ENCODE peak calls at places on chromosomes 3 and 15, in nine cellular contexts. A is heart right ventricle, F is ovary, X is neural progenitor cell, W is A549, O is testis, E is Peyer's patch, R is dorsolateral prefrontal cortex, Q is AG09309. Z is an unnamed sample.

GRCh38 chr3:29176501-29176900 is 104.4 kb upstream of the RBMS3 start:
- DNase-seq in X (peak), Q (no peak), E (no peak), O (peak), F (no peak), R (no peak), A (peak), W (no peak), Z (no peak)

GRCh38 chr3:154018100-154018696 is 103.0 kb upstream of the ARHGEF26 start:
- DNase-seq in R (no peak), X (peak), Q (no peak), E (peak), W (peak), A (no peak), O (peak), F (no peak), Z (peak)

GRCh38 chr3:126033051-126033745 is 50.7 kb downstream of the SLC41A3 start:
- DNase-seq in X (no peak), F (no peak), Q (no peak), E (no peak), O (no peak), A (no peak), W (no peak), R (no peak), Z (no peak)

GRCh38 chr3:124292329-124292728 is 300.4 kb upstream of the ROPN1 start:
- DNase-seq in E (no peak), R (no peak), Q (no peak), F (no peak), X (no peak), W (no peak), O (no peak), A (no peak), Z (peak)

GRCh38 chr3:152428577-152428976 is 159.8 kb downstream of the MBNL1 start:
- DNase-seq in E (no peak), A (no peak), O (no peak), F (no peak), X (no peak), R (no peak), Q (no peak), W (no peak), Z (no peak)

GRCh38 chr15:39640665-39641064 is 59.8 kb downstream of the THBS1 start:
- DNase-seq in E (no peak), A (no peak), X (no peak), O (no peak), W (no peak), R (no peak), Q (no peak), F (no peak), Z (peak)

GRCh38 chr15:78415284-78415683 is 22.7 kb upstream of the IREB2 start:
- DNase-seq in F (no peak), Q (no peak), W (peak), E (no peak), X (peak), O (no peak), A (no peak), R (no peak), Z (no peak)

GRCh38 chr15:68479406-68479805 is 47.4 kb upstream of the ITGA11 start:
- DNase-seq in A (peak), X (no peak), Q (peak), F (peak), W (no peak), E (no peak), R (no peak), O (no peak), Z (peak)

DNA sequence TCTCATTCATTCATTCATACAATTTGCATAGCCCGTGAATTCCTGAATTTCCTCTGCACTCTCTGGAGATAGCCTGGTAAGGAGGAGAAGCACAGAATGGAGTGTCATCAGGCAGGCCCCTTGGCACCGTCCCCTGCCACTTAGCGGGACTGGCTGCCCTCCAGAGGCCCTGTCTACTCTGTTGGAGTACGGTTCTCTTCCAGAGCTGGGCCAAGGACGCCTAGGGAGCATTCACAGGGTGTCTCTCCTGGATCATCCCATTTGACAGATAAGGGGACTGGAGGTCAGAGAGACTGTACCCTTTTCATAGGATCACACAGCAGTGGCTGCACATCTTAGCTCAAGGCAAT is 48.0 kb downstream of the PTH1R start:
- DNase-seq in E (peak), W (no peak), F (no peak), R (peak), A (peak), X (no peak), O (peak), Q (no peak), Z (peak)
- H3K4me3 ChIP-seq in E (no peak), W (no peak), F (no peak), R (no peak), A (no peak), X (no peak), O (no peak), Q (no peak), Z (no peak)

GRCh38 chr3:55315396-55315795 is 171.7 kb downstream of the WNT5A start:
- DNase-seq in W (no peak), X (no peak), F (no peak), A (no peak), R (no peak), O (no peak), E (no peak), Q (no peak), Z (no peak)

GRCh38 chr3:55322649-55323048 is 164.5 kb downstream of the WNT5A start:
- DNase-seq in Q (no peak), W (no peak), O (no peak), F (no peak), R (peak), A (no peak), E (no peak), X (peak), Z (no peak)

GRCh38 chr3:55320928-55321327 is 166.2 kb downstream of the WNT5A start:
- DNase-seq in W (no peak), X (no peak), E (no peak), R (no peak), Q (no peak), O (no peak), A (no peak), F (no peak), Z (no peak)
- H3K4me3 ChIP-seq in W (no peak), X (no peak), E (no peak), R (no peak), Q (no peak), O (no peak), A (no peak), F (no peak), Z (no peak)

DNA sequence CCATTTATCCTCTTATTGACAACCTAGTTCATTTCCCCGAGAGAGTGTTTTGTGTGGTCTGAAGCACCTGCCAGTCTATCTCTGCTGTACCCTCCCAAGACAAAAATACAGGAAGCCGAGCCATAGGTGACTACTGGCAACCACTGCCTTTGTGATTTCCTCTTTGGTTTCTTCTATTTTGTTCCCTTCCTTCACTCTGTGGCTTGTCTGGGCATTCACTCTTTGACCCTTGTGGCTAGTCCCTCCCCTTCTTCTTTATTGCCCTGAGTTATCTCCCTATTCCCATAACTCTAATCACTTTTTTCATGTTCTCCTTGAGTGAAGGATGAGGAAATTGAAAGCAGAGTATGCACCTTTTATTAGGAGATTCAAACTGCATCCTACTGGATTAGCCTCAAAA is at the start of gene ADGRG7:
- DNase-seq in W (no peak), R (no peak), X (no peak), A (no peak), F (no peak), E (no peak), O (no peak), Q (no peak), Z (no peak)
- H3K4me3 ChIP-seq in W (no peak), R (no peak), X (no peak), A (no peak), F (no peak), E (no peak), O (no peak), Q (no peak), Z (no peak)

DNA sequence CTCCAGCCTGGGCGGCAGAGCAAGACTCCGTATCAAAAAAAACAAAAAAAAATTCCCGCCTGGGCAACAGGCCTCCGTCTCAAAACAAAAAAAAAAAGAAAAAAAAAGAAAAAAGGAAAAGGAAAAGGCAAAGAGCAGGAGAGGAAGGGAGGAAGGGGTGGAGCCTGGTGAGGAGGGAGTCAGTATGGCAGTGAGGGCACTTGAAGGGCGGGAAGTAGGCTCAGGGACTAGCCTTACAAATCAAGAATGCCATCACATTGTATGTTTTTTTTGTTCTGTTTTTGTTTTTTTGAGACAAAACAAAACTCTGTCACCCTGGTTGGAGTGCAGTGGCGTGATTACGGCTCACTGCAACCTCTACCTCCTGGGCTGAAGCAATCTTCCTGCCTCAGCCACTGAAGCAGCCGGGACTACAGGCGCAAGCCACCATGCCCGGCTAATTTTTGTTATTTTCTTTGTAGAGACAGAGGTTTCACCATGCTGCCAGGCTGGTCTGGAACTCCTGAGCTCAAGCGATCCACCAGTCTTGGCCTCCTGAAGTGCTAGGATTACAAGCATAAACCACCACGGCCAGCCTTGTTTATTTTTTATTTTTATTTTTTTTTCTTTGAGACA is 10.4 kb upstream of the PIK3CB start:
- DNase-seq in O (no peak), F (no peak), A (peak), E (no peak), W (no peak), Q (no peak), X (peak), R (no peak), Z (no peak)
- H3K4me3 ChIP-seq in O (no peak), F (no peak), A (no peak), E (no peak), W (no peak), Q (no peak), X (no peak), R (no peak), Z (no peak)

Z was measured in transverse colon.